ENCODE peak calls at places on chromosomes 6 and 20, in six cellular contexts. One of them, this sample, is unnamed.
A peak's percentile ranks its signal among the peaks of the same experiment; 100 is the strongest.

GRCh38 chr6:52352239-52353008 is 9.5 kb upstream of the PAQR8 start:
- DNase-seq in H1: no peak
- DNase-seq in HepG2: peak; percentile 98
- DNase-seq in GM12892: no peak
- DNase-seq in GM12878: peak; percentile 79
- DNase-seq in K562: peak; percentile 56
- DNase-seq in this sample: no peak

GRCh38 chr6:75349262-75349984 is 64.8 kb upstream of the TMEM30A start:
- DNase-seq in H1: peak; percentile 77
- DNase-seq in HepG2: no peak
- DNase-seq in GM12892: no peak
- DNase-seq in GM12878: no peak
- DNase-seq in K562: peak; percentile 27
- DNase-seq in this sample: no peak

GRCh38 chr20:478010-478948 is 15.9 kb upstream of the TBC1D20 start:
- DNase-seq in H1: no peak
- DNase-seq in HepG2: peak; percentile 32
- DNase-seq in GM12892: no peak
- DNase-seq in GM12878: no peak
- DNase-seq in K562: no peak
- DNase-seq in this sample: no peak

GRCh38 chr20:54345301-54345724 is 130.1 kb upstream of the DOK5 start:
- DNase-seq in H1: no peak
- DNase-seq in HepG2: no peak
- DNase-seq in GM12892: no peak
- DNase-seq in GM12878: peak; percentile 33
- DNase-seq in K562: no peak
- DNase-seq in this sample: no peak

GRCh38 chr20:51334609-51335008 is 207.9 kb downstream of the NFATC2 start:
- DNase-seq in H1: no peak
- DNase-seq in HepG2: no peak
- DNase-seq in GM12892: no peak
- DNase-seq in GM12878: no peak
- DNase-seq in K562: no peak
- DNase-seq in this sample: no peak

GRCh38 chr6:32087574-32088486 is 21.3 kb downstream of the TNXB start:
- DNase-seq in H1: peak; percentile 92
- DNase-seq in HepG2: peak; percentile 82
- DNase-seq in GM12892: peak; percentile 63
- DNase-seq in GM12878: no peak
- DNase-seq in K562: peak; percentile 93
- DNase-seq in this sample: peak; percentile 66

GRCh38 chr20:50980851-50981713 is 22.5 kb downstream of the MOCS3 start:
- DNase-seq in H1: peak; percentile 82
- DNase-seq in HepG2: peak; percentile 79
- DNase-seq in GM12892: peak; percentile 60
- DNase-seq in GM12878: peak; percentile 2
- DNase-seq in K562: peak; percentile 81
- DNase-seq in this sample: peak; percentile 64

GRCh38 chr6:73523434-73524123 is 2.7 kb upstream of the EEF1A1 start:
- DNase-seq in H1: peak; percentile 67
- DNase-seq in HepG2: peak; percentile 66
- DNase-seq in GM12892: peak; percentile 52
- DNase-seq in GM12878: no peak
- DNase-seq in K562: peak; percentile 93
- DNase-seq in this sample: peak; percentile 45

GRCh38 chr6:39059496-39060310 is 11.1 kb downstream of the GLP1R start:
- DNase-seq in H1: no peak
- DNase-seq in HepG2: no peak
- DNase-seq in GM12892: no peak
- DNase-seq in GM12878: no peak
- DNase-seq in K562: no peak
- DNase-seq in this sample: no peak

GRCh38 chr6:25682324-25682723 is 30.3 kb downstream of the SCGN start:
- DNase-seq in H1: no peak
- DNase-seq in HepG2: no peak
- DNase-seq in GM12892: no peak
- DNase-seq in GM12878: no peak
- DNase-seq in K562: no peak
- DNase-seq in this sample: no peak

GRCh38 chr6:168282985-168283685 is 36.4 kb downstream of the DACT2 start:
- DNase-seq in H1: no peak
- DNase-seq in HepG2: peak; percentile 74
- DNase-seq in GM12892: no peak
- DNase-seq in GM12878: no peak
- DNase-seq in K562: no peak
- DNase-seq in this sample: no peak

GRCh38 chr6:3296537-3297453 is 38.0 kb downstream of the PSMG4 start:
- DNase-seq in H1: no peak
- DNase-seq in HepG2: no peak
- DNase-seq in GM12892: no peak
- DNase-seq in GM12878: no peak
- DNase-seq in K562: no peak
- DNase-seq in this sample: no peak

GRCh38 chr6:103522045-103522444 is 1337.7 kb downstream of the HACE1 start:
- DNase-seq in H1: no peak
- DNase-seq in HepG2: peak; percentile 51
- DNase-seq in GM12892: no peak
- DNase-seq in GM12878: no peak
- DNase-seq in K562: no peak
- DNase-seq in this sample: no peak

GRCh38 chr6:90586675-90587638 is at the start of gene MAP3K7:
- DNase-seq in H1: peak; percentile 97
- DNase-seq in HepG2: peak; percentile 95
- DNase-seq in GM12892: peak; percentile 46
- DNase-seq in GM12878: peak; percentile 94
- DNase-seq in K562: peak; percentile 96
- DNase-seq in this sample: peak; percentile 60
- TF ChIP-seq POLR2A in H1: peak; percentile 91
- TF ChIP-seq POLR2A in HepG2: peak; percentile 81
- TF ChIP-seq POLR2A in GM12892: peak; percentile 85
- TF ChIP-seq POLR2A in GM12878: peak; percentile 96
- TF ChIP-seq POLR2A in K562: peak; percentile 92
- TF ChIP-seq POLR2A in this sample: peak; percentile 77

DNA sequence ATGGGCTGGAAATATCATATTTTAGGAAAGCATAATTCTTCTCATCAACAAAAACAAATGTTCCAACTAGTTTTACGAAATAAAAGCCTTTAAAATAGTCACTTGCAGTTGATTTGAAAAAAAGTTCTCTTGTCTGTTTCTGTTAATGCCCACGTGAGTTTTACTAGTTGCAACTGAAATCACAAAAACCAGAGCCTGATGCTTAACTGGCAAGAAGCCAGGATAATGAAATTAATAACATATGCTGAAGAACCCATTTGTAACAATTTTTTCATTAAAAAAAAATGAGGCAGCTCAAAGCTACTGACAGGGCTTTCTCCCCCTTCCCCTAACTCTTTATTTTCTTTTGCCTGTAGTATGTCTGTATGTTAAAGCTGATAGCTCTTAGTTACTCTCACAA is 132.8 kb upstream of the EYA4 start:
- DNase-seq in H1: no peak
- DNase-seq in HepG2: no peak
- DNase-seq in GM12892: no peak
- DNase-seq in GM12878: no peak
- DNase-seq in K562: no peak
- DNase-seq in this sample: no peak
- TF ChIP-seq POLR2AphosphoS5 in H1: no peak
- TF ChIP-seq POLR2AphosphoS5 in HepG2: no peak
- TF ChIP-seq POLR2AphosphoS5 in GM12892: no peak
- TF ChIP-seq POLR2AphosphoS5 in GM12878: no peak
- TF ChIP-seq POLR2AphosphoS5 in K562: no peak
- TF ChIP-seq POLR2AphosphoS5 in this sample: no peak

DNA sequence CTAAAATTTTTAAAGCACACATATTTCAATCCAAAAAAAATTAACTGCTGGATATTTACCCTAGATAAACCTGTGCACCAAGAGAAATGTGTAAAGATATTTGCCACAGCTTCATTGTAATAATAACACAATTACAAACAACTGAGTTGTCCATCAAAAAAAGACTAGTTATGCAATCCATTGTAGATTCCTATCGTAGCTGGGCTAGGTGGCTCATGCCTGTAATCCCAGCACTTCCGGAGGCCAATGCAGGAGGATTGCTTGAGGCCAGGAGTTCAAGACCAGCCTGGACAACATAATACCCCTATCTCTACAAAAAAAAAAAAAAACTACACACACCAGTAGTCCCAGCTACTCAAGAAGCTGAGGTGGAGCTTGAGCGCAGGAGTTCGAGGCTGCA is 56.6 kb upstream of the CCDC28A start:
- DNase-seq in H1: no peak
- DNase-seq in HepG2: no peak
- DNase-seq in GM12892: no peak
- DNase-seq in GM12878: no peak
- DNase-seq in K562: no peak
- DNase-seq in this sample: no peak
- TF ChIP-seq TAF1 in H1: no peak
- TF ChIP-seq TAF1 in HepG2: no peak
- TF ChIP-seq TAF1 in GM12892: no peak
- TF ChIP-seq TAF1 in GM12878: no peak
- TF ChIP-seq TAF1 in K562: no peak
- TF ChIP-seq TAF1 in this sample: no peak

DNA sequence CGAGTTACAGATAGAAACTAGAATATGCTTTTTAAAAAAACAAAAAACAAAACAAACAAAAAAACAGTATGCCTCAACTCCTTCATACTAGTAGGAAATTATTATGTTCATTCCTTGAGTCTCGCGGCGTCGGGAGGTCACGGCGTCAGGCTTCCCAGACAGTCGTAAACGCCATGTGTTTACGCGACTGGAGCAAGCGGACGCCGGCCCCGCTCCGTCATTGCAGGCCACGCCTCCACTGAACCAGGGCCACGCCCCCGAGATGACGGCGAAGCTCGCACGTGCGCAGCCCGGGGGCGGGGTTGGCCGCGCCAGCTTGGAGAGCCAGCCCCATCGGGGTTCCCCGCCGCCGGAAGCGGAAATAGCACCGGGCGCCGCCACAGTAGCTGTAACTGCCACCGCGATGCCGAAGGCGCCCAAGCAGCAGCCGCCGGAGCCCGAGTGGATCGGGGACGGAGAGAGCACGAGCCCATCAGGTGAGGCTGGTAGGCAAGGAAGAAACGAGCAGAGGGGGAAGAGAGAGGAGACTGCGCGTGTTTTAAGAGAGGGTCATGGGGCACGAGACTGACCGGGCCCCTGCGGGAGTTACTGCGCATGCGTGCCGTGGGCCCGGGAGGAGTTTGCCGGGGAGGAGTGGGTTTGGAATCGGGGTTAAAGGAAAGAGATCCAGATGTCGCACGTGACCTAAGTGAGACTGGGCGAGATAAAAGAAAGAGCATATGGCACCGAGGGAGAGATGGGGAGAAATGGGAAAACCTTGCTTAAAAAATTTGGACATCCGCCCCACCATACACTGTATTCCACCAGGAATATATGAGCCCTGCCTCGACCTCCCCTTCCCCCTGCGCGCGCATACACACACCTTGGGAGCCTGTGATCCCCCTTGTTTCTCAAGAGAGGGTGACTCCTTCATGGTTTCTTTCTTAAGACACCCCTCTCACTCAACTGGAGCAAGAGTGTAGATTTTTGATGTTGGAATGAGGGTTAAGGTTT is at the start of gene ABCF1:
- DNase-seq in H1: peak; percentile 100
- DNase-seq in HepG2: peak; percentile 94
- DNase-seq in GM12892: peak; percentile 94
- DNase-seq in GM12878: peak; percentile 85
- DNase-seq in K562: peak; percentile 99
- DNase-seq in this sample: peak; percentile 94
- TF ChIP-seq POLR2A in H1: no peak
- TF ChIP-seq POLR2A in HepG2: peak; percentile 88
- TF ChIP-seq POLR2A in GM12892: peak; percentile 97
- TF ChIP-seq POLR2A in GM12878: peak; percentile 96
- TF ChIP-seq POLR2A in K562: peak; percentile 99
- TF ChIP-seq POLR2A in this sample: peak; percentile 95

GRCh38 chr6:27375613-27376079 is 12.9 kb upstream of the ZNF391 start:
- DNase-seq in H1: no peak
- DNase-seq in HepG2: no peak
- DNase-seq in GM12892: no peak
- DNase-seq in GM12878: no peak
- DNase-seq in K562: peak; percentile 81
- DNase-seq in this sample: no peak

GRCh38 chr6:27370391-27370790 is 18.2 kb upstream of the ZNF391 start:
- DNase-seq in H1: no peak
- DNase-seq in HepG2: no peak
- DNase-seq in GM12892: no peak
- DNase-seq in GM12878: no peak
- DNase-seq in K562: no peak
- DNase-seq in this sample: no peak

GRCh38 chr6:27374824-27375612 is 13.5 kb upstream of the ZNF391 start:
- DNase-seq in H1: peak; percentile 85
- DNase-seq in HepG2: peak; percentile 31
- DNase-seq in GM12892: peak; percentile 34
- DNase-seq in GM12878: no peak
- DNase-seq in K562: peak; percentile 95
- DNase-seq in this sample: peak; percentile 40
- TF ChIP-seq POLR2AphosphoS5 in H1: no peak
- TF ChIP-seq POLR2AphosphoS5 in HepG2: no peak
- TF ChIP-seq POLR2AphosphoS5 in GM12892: no peak
- TF ChIP-seq POLR2AphosphoS5 in GM12878: no peak
- TF ChIP-seq POLR2AphosphoS5 in K562: peak; percentile 38
- TF ChIP-seq POLR2AphosphoS5 in this sample: no peak

DNA sequence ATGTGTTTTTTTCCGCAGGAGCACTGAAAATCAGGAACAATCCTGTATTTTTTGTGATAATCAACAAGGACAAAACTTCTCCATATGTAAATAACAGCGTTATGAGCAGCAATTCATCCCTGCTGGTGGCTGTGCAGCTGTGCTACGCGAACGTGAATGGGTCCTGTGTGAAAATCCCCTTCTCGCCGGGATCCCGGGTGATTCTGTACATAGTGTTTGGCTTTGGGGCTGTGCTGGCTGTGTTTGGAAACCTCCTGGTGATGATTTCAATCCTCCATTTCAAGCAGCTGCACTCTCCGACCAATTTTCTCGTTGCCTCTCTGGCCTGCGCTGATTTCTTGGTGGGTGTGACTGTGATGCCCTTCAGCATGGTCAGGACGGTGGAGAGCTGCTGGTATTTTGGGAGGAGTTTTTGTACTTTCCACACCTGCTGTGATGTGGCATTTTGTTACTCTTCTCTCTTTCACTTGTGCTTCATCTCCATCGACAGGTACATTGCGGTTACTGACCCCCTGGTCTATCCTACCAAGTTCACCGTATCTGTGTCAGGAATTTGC is at the start of gene TAAR6:
- DNase-seq in H1: no peak
- DNase-seq in HepG2: no peak
- DNase-seq in GM12892: no peak
- DNase-seq in GM12878: no peak
- DNase-seq in K562: no peak
- DNase-seq in this sample: no peak
- TF ChIP-seq TAF1 in H1: no peak
- TF ChIP-seq TAF1 in HepG2: no peak
- TF ChIP-seq TAF1 in GM12892: no peak
- TF ChIP-seq TAF1 in GM12878: no peak
- TF ChIP-seq TAF1 in K562: no peak
- TF ChIP-seq TAF1 in this sample: no peak

This sample was measured in GM12891.